ENCODE peak calls at places on chromosomes 6 and 20, in six cellular contexts. X, F, Y, D, E and V are unnamed samples.

GRCh38 chr6:93571341-93571740 is 152.0 kb upstream of the EPHA7 start:
- DNase-seq in X (no peak), F (no peak), Y (no peak), D (no peak), E (no peak), V (no peak)

GRCh38 chr20:17569616-17570346 is at the start of gene DSTN:
- DNase-seq in X (peak), F (peak), Y (peak), D (peak), E (peak), V (peak)

GRCh38 chr6:87763901-87764300 is 61.9 kb upstream of the AKIRIN2 start:
- DNase-seq in X (no peak), F (no peak), Y (no peak), D (no peak), E (no peak), V (no peak)

GRCh38 chr20:10626896-10627295 is 46.9 kb downstream of the JAG1 start:
- DNase-seq in X (no peak), F (no peak), Y (no peak), D (no peak), E (no peak), V (no peak)

GRCh38 chr6:93417421-93417996 is 1.9 kb downstream of the EPHA7 start:
- DNase-seq in X (no peak), F (no peak), Y (no peak), D (no peak), E (no peak), V (no peak)

GRCh38 chr6:14381225-14381887 is 263.8 kb downstream of the CD83 start:
- DNase-seq in X (no peak), F (no peak), Y (no peak), D (no peak), E (no peak), V (no peak)

GRCh38 chr6:68760941-68761676 is 126.0 kb downstream of the ADGRB3 start:
- DNase-seq in X (no peak), F (no peak), Y (no peak), D (no peak), E (no peak), V (no peak)

GRCh38 chr20:62887147-62887859 is 25.7 kb upstream of the TCFL5 start:
- DNase-seq in X (peak), F (no peak), Y (peak), D (no peak), E (peak), V (no peak)

GRCh38 chr6:113758725-113759576 is 98.2 kb upstream of the MARCKS start:
- DNase-seq in X (no peak), F (no peak), Y (no peak), D (no peak), E (no peak), V (no peak)

GRCh38 chr6:32972353-32973143 is 4.2 kb downstream of the BRD2 start:
- DNase-seq in X (peak), F (peak), Y (no peak), D (peak), E (no peak), V (peak)

GRCh38 chr6:139580592-139581484 is 206.4 kb upstream of the CITED2 start:
- DNase-seq in X (no peak), F (no peak), Y (no peak), D (no peak), E (no peak), V (peak)

GRCh38 chr6:130161627-130162404 is 60.9 kb downstream of the SAMD3 start:
- DNase-seq in X (no peak), F (no peak), Y (no peak), D (no peak), E (no peak), V (no peak)

GRCh38 chr20:41872986-41873385 is 254.8 kb upstream of the CHD6 start:
- DNase-seq in X (no peak), F (no peak), Y (no peak), D (no peak), E (no peak), V (no peak)

GRCh38 chr6:43674921-43675320 is 12.7 kb downstream of the MRPS18A start:
- DNase-seq in X (no peak), F (no peak), Y (no peak), D (no peak), E (no peak), V (no peak)

GRCh38 chr6:141467881-141468280 is 664.8 kb upstream of the GJE1 start:
- DNase-seq in X (no peak), F (no peak), Y (no peak), D (no peak), E (no peak), V (no peak)

GRCh38 chr6:110876170-110876773 is 1.7 kb downstream of the AMD1 start:
- DNase-seq in X (peak), F (peak), Y (peak), D (peak), E (peak), V (peak)

GRCh38 chr6:155224031-155224451 is 39.8 kb upstream of the CLDN20 start:
- DNase-seq in X (no peak), F (no peak), Y (no peak), D (no peak), E (peak), V (no peak)

GRCh38 chr20:5719861-5720401 is 30.3 kb upstream of the SHLD1 start:
- DNase-seq in X (no peak), F (no peak), Y (no peak), D (no peak), E (no peak), V (no peak)

GRCh38 chr6:148667395-148667794 is 79.4 kb upstream of the UST start:
- DNase-seq in X (no peak), F (no peak), Y (no peak), D (no peak), E (no peak), V (no peak)

GRCh38 chr6:125571207-125571740 is 178.2 kb upstream of the HEY2 start:
- DNase-seq in X (no peak), F (no peak), Y (no peak), D (no peak), E (no peak), V (no peak)

GRCh38 chr20:23203951-23204730 is 118.0 kb upstream of the CD93 start:
- DNase-seq in X (no peak), F (no peak), Y (no peak), D (no peak), E (no peak), V (no peak)

GRCh38 chr6:75850026-75850385 is 101.0 kb downstream of the MYO6 start:
- DNase-seq in X (no peak), F (no peak), Y (no peak), D (no peak), E (no peak), V (no peak)

GRCh38 chr6:23031986-23032385 is 462.6 kb downstream of the HDGFL1 start:
- DNase-seq in X (no peak), F (no peak), Y (no peak), D (no peak), E (no peak), V (no peak)

GRCh38 chr6:52877168-52877567 is 32.3 kb downstream of the GSTA3 start:
- DNase-seq in X (no peak), F (no peak), Y (peak), D (no peak), E (peak), V (no peak)

GRCh38 chr6:144758602-144759001 is 473.5 kb downstream of the UTRN start:
- DNase-seq in X (no peak), F (no peak), Y (no peak), D (no peak), E (no peak), V (peak)

GRCh38 chr6:2959909-2960719 is 11.3 kb downstream of the SERPINB6 start:
- DNase-seq in X (no peak), F (no peak), Y (peak), D (no peak), E (peak), V (no peak)

GRCh38 chr6:35687658-35688604 is 784 bp downstream of the FKBP5 start:
- DNase-seq in X (peak), F (peak), Y (no peak), D (peak), E (no peak), V (peak)